ENCODE peak calls at places on chromosomes 1 and 21, in six cellular contexts. L, A, U, E, Y and M are unnamed samples.

GRCh38 chr1:31861346-31861745 is 45.5 kb upstream of the SPOCD1 start:
- DNase-seq in L (no peak), A (no peak), U (no peak), E (no peak), Y (peak), M (no peak)

GRCh38 chr1:226677121-226678020 is 61.7 kb downstream of the ITPKB start:
- DNase-seq in L (no peak), A (no peak), U (no peak), E (no peak), Y (no peak), M (no peak)

GRCh38 chr1:54581621-54582035 is 33.6 kb downstream of the ACOT11 start:
- DNase-seq in L (no peak), A (peak), U (peak), E (peak), Y (no peak), M (peak)

GRCh38 chr1:27395441-27396195 is 3.2 kb downstream of the GPR3 start:
- DNase-seq in L (peak), A (peak), U (peak), E (peak), Y (peak), M (peak)

GRCh38 chr1:76303348-76303712 is 228.8 kb downstream of the ST6GALNAC3 start:
- DNase-seq in L (no peak), A (no peak), U (no peak), E (no peak), Y (no peak), M (no peak)

GRCh38 chr1:172809751-172810150 is 150.8 kb downstream of the FASLG start:
- DNase-seq in L (no peak), A (no peak), U (no peak), E (no peak), Y (no peak), M (no peak)

GRCh38 chr1:12478612-12478985 is 139.4 kb downstream of the DHRS3 start:
- DNase-seq in L (no peak), A (no peak), U (no peak), E (no peak), Y (peak), M (no peak)

GRCh38 chr1:45767035-45767434 is 16.6 kb upstream of the IPP start:
- DNase-seq in L (no peak), A (no peak), U (no peak), E (no peak), Y (no peak), M (no peak)

GRCh38 chr1:246425895-246426294 is 81.2 kb downstream of the SMYD3 start:
- DNase-seq in L (no peak), A (no peak), U (no peak), E (no peak), Y (no peak), M (no peak)

GRCh38 chr1:1291023-1291528 is 10.8 kb downstream of the SCNN1D start:
- DNase-seq in L (no peak), A (no peak), U (no peak), E (no peak), Y (peak), M (no peak)

GRCh38 chr1:234670936-234671628 is 61.1 kb upstream of the IRF2BP2 start:
- DNase-seq in L (no peak), A (no peak), U (peak), E (no peak), Y (peak), M (peak)

GRCh38 chr1:238606896-238607295 is 716.2 kb upstream of the ZP4 start:
- DNase-seq in L (no peak), A (no peak), U (no peak), E (no peak), Y (no peak), M (no peak)

GRCh38 chr1:94866178-94866822 is 46.1 kb downstream of the SLC44A3 start:
- DNase-seq in L (no peak), A (no peak), U (no peak), E (no peak), Y (no peak), M (no peak)

GRCh38 chr1:177934461-177934860 is 35.4 kb downstream of the SEC16B start:
- DNase-seq in L (no peak), A (no peak), U (no peak), E (no peak), Y (no peak), M (no peak)

GRCh38 chr1:189605236-189605635 is 872.4 kb downstream of the BRINP3 start:
- DNase-seq in L (no peak), A (no peak), U (no peak), E (no peak), Y (no peak), M (no peak)

GRCh38 chr1:6854166-6854565 is 68.9 kb downstream of the CAMTA1 start:
- DNase-seq in L (no peak), A (no peak), U (no peak), E (no peak), Y (no peak), M (peak)

GRCh38 chr1:191669629-191670028 is 488.6 kb upstream of the RGS18 start:
- DNase-seq in L (no peak), A (no peak), U (no peak), E (no peak), Y (no peak), M (no peak)

GRCh38 chr1:191671236-191671635 is 487.0 kb upstream of the RGS18 start:
- DNase-seq in L (no peak), A (no peak), U (no peak), E (no peak), Y (no peak), M (no peak)

GRCh38 chr1:15304708-15305326 is 57.8 kb downstream of the FHAD1 start:
- DNase-seq in L (peak), A (peak), U (peak), E (peak), Y (peak), M (peak)

GRCh38 chr1:60872690-60873089 is 209.7 kb upstream of the NFIA start:
- DNase-seq in L (no peak), A (no peak), U (no peak), E (no peak), Y (no peak), M (no peak)

GRCh38 chr1:160125761-160126160 is 10.2 kb downstream of the ATP1A2 start:
- DNase-seq in L (no peak), A (no peak), U (no peak), E (no peak), Y (no peak), M (no peak)

GRCh38 chr1:202288177-202288576 is 53.6 kb downstream of the UBE2T start:
- DNase-seq in L (no peak), A (no peak), U (no peak), E (no peak), Y (no peak), M (no peak)

GRCh38 chr1:20105856-20106255 is 13.5 kb downstream of the PLA2G2D start:
- DNase-seq in L (no peak), A (no peak), U (no peak), E (no peak), Y (no peak), M (no peak)

GRCh38 chr21:38267991-38268858 is 11.4 kb downstream of the KCNJ15 start:
- DNase-seq in L (no peak), A (no peak), U (no peak), E (no peak), Y (no peak), M (no peak)

GRCh38 chr1:178011101-178011828 is 41.4 kb upstream of the SEC16B start:
- DNase-seq in L (no peak), A (peak), U (peak), E (no peak), Y (no peak), M (no peak)

GRCh38 chr1:31655756-31656155 is 11.1 kb upstream of the PEF1 start:
- DNase-seq in L (no peak), A (no peak), U (no peak), E (no peak), Y (no peak), M (no peak)

GRCh38 chr1:214494706-214495105 is 56.7 kb downstream of the PTPN14 start:
- DNase-seq in L (no peak), A (peak), U (no peak), E (no peak), Y (no peak), M (peak)

GRCh38 chr21:37214952-37215351 is 52.2 kb downstream of the VPS26C start:
- DNase-seq in L (no peak), A (no peak), U (no peak), E (no peak), Y (no peak), M (no peak)
- TF ChIP-seq JUND in L (no peak), A (no peak), U (no peak), E (no peak), Y (no peak), M (no peak)

GRCh38 chr1:222996307-222996983 is 146.6 kb downstream of the TLR5 start:
- DNase-seq in L (no peak), A (no peak), U (no peak), E (no peak), Y (no peak), M (no peak)

GRCh38 chr1:222995620-222996306 is 147.3 kb downstream of the TLR5 start:
- DNase-seq in L (no peak), A (no peak), U (no peak), E (no peak), Y (no peak), M (no peak)

GRCh38 chr1:222991908-222992307 is 151.1 kb downstream of the TLR5 start:
- DNase-seq in L (no peak), A (no peak), U (no peak), E (no peak), Y (no peak), M (no peak)

GRCh38 chr1:222995230-222995580 is 147.8 kb downstream of the TLR5 start:
- DNase-seq in L (no peak), A (no peak), U (no peak), E (no peak), Y (no peak), M (no peak)

DNA sequence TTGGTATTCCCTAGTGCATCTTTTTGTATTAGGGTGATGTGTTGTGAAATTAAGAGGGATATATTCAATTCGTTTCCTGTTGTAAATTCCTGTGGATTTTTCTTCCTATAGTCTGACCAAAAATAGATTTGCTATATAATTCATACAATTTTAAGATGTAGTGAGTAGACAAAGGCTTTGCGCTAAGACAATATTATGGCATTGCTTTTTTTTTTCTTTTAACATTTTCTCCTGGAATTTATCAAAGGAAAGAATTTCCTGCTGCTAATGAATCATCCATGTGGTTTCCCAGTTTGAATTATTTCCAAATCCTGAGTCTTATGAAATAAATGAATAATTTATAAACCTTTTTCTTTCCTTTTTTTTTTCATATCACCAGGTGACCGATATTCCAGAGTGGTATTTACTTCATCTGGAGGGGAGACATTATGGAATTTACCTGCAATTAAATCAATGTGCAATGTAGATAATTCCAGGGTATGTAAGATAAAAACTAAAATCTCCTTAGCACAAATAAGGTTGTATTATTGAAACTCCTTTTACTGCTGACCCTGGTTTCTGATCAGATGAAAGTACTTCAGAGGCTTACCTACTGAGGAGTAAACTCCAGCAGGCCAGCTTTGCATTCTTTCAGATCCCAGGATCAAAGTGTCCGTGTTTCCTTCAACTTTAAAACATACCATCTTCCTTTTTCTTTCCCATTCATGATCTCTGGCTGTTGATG is 148.4 kb downstream of the TLR5 start:
- DNase-seq in L (no peak), A (no peak), U (no peak), E (no peak), Y (no peak), M (no peak)
- TF ChIP-seq JUND in L (no peak), A (no peak), U (no peak), E (peak), Y (no peak), M (no peak)

DNA sequence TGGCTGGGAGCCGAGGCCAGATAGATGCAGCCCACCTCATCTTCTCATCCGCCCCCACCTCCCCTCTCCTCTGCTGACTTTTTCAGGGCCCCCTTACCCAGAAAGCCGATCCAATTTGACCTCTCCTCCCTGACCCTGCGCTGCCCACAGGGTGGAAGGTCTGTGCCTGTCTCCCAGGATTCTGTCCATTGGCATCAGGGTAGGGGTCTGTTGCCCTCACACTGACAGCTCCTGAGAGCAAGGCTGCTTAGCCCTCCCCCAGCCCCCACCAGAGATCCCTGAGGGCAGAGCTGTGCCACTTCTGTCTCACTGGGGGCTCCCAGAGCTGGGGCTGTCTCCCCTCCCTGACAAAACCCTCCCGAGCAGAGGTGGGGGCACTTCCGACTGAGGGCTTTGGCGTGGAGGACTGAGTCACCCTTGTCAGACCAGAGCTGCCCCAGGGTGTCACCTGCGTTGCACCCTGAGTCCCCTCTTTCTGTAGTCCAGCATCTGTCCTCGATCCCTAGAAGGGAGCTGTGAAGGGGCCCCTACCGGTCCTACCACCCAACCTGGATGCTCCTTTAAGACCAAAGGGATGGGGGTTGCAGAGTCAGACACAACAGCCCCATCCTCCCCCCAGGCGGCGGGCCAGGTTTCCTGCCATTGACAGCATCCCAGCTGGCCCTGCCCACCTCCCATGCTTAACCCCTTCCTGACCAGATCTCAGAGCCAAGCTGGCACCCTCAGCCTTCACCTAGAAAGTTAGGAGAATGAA is 2.4 kb upstream of the FAM110D start:
- DNase-seq in L (peak), A (no peak), U (no peak), E (peak), Y (peak), M (no peak)
- TF ChIP-seq JUND in L (no peak), A (no peak), U (no peak), E (no peak), Y (no peak), M (no peak)

GRCh38 chr1:62029704-62030103 is 164.9 kb upstream of the L1TD1 start:
- DNase-seq in L (no peak), A (no peak), U (peak), E (no peak), Y (no peak), M (no peak)
- TF ChIP-seq JUND in L (no peak), A (no peak), U (no peak), E (no peak), Y (no peak), M (no peak)

GRCh38 chr21:34888569-34889286 is 160.4 kb downstream of the RUNX1 start:
- DNase-seq in L (peak), A (peak), U (peak), E (peak), Y (peak), M (peak)

GRCh38 chr21:34889287-34889536 is 159.9 kb downstream of the RUNX1 start:
- DNase-seq in L (no peak), A (no peak), U (peak), E (no peak), Y (no peak), M (peak)

GRCh38 chr21:34886554-34887385 is 162.3 kb downstream of the RUNX1 start:
- DNase-seq in L (peak), A (no peak), U (no peak), E (peak), Y (peak), M (no peak)

GRCh38 chr21:34889537-34890257 is 159.4 kb downstream of the RUNX1 start:
- DNase-seq in L (peak), A (no peak), U (peak), E (peak), Y (peak), M (peak)

DNA sequence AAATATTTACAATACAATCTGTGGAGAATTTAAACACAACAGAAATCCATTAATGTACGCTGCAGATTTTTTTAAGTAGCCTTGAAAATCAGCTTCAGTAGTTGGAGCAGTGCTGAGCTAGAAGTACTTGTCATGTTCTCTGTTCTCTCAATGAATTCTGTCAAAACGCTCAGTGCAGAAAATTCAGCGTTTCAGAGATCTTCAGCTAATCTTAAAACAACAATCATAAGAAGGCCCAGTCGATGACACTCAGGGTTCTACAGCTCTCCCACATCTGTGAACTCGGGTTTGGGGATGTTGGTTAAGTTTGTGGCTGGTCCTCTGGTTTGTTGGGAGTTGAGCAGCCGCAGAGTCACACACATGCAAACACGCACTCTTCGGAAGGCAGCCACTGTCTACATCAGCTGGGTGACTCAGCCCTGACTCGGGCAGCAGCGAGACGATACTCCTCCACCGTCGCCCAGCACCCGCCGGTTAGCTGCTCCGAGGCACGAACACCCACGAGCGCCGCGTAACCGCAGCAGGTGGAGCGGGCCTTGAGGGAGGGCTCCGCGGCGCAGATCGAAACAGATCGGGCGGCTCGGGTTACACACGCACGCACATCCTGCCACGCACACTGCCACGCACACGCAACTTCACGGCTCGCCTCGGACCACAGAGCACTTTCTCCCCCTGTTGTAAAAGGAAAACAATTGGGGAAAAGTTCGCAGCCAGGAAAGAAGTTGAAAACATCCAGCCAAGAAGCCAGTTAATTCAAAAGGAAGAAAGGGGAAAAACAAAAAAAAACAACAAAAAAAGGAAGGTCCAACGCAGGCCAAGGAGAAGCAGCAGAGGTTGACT is 161.2 kb downstream of the RUNX1 start:
- DNase-seq in L (no peak), A (no peak), U (peak), E (peak), Y (peak), M (peak)
- TF ChIP-seq JUND in L (no peak), A (no peak), U (peak), E (peak), Y (peak), M (peak)

GRCh38 chr21:40863839-40864238 is 16.9 kb upstream of the DSCAM start:
- DNase-seq in L (no peak), A (no peak), U (no peak), E (no peak), Y (no peak), M (no peak)
- TF ChIP-seq JUND in L (no peak), A (no peak), U (no peak), E (no peak), Y (no peak), M (no peak)

DNA sequence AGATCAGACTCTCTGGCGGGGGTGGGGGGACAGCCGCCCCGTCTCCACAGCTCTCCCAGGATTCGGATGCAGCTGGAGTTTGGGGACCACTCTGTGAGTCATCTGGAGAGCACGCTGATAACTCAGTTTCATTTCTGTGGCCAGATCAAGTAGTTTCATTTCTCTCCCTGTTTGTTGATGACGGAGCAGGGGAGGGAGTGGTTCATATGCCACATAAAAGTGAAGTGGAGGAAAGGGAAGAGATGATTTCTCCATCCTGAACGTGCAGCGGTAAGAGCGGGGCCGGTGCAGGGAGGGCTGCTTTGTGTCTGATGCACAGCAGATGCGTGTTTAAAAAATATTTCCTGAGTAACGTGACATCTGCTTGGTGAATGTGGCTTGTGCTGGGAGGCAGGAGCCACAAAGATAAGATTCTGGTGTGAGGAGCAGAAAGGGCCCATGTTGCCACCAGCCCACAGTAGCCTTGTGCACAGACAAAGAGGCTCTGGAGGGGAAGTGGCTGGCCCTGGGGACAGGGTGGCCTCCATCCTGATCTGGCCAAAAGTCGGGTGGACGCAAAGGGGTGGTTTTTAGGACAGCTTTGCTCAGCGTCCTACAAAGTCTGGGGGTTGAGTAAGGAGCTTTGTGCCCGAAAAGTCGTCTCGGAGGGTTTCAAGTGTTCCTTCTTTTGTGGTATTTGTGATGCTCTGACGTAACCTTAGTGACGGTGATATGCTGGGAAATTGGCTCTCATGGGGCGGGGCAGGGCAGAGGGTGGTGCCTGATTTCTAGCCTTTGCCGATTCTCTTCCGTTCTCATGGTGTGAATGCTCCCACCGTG is at the start of gene MX2:
- DNase-seq in L (no peak), A (no peak), U (peak), E (no peak), Y (no peak), M (no peak)
- TF ChIP-seq JUND in L (no peak), A (no peak), U (no peak), E (no peak), Y (no peak), M (no peak)

DNA sequence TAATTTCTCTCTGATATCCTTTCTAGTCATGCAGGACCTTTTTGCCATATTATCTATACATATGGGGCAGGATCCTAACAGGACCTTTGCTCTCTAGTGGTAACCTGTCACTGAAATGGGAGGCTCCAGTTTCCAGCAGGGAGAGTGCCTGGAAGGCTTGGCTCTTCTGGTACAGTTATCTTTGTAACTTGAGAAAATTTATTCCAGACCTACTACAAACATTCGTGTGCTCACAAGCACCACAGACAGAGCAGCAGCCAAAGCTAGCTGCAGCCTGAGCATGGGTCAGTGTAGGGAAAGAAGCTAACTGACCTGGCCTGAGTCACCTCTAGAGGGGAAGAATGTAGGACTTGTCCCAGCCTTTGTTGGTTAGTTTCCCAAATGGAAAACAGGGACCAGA is 86.5 kb upstream of the MACF1 start:
- DNase-seq in L (no peak), A (no peak), U (no peak), E (no peak), Y (no peak), M (no peak)
- TF ChIP-seq JUND in L (no peak), A (no peak), U (no peak), E (no peak), Y (no peak), M (no peak)